ENCODE peak calls at places on chromosomes 5 and 9, in eight cellular contexts. T is left cardiac atrium, U is Ammon's horn, F is Caki2, M is GDM1, O is ascending aorta, L is lower lobe of right lung, E is NCI-H526. N is an unnamed sample.

GRCh38 chr5:115494570-115495289 is 49.8 kb downstream of the FEM1C start:
- DNase-seq in T (no peak), U (no peak), F (no peak), M (no peak), O (no peak), L (no peak), E (no peak), N (no peak)

GRCh38 chr9:32939576-32939975 is 61.9 kb downstream of the APTX start:
- DNase-seq in T (no peak), U (no peak), F (no peak), M (no peak), O (no peak), L (no peak), E (no peak), N (no peak)

GRCh38 chr5:142922223-142922952 is 152.2 kb downstream of the ARHGAP26 start:
- DNase-seq in T (no peak), U (peak), F (peak), M (no peak), O (no peak), L (no peak), E (peak), N (no peak)

GRCh38 chr5:155631116-155631515 is 617.6 kb downstream of the KIF4B start:
- DNase-seq in T (no peak), U (no peak), F (peak), M (no peak), O (no peak), L (no peak), E (no peak), N (no peak)

GRCh38 chr9:94720846-94721549 is 5.5 kb upstream of the AOPEP start:
- DNase-seq in T (no peak), U (peak), F (no peak), M (no peak), O (no peak), L (no peak), E (no peak), N (no peak)

GRCh38 chr5:31361234-31361633 is 167.7 kb downstream of the CDH6 start:
- DNase-seq in T (no peak), U (no peak), F (peak), M (no peak), O (no peak), L (no peak), E (no peak), N (no peak)

GRCh38 chr9:126488310-126488709 is 125.4 kb upstream of the LMX1B start:
- DNase-seq in T (no peak), U (no peak), F (no peak), M (no peak), O (no peak), L (no peak), E (no peak), N (no peak)

GRCh38 chr5:27472000-27472763 is 433.8 kb upstream of the CDH9 start:
- DNase-seq in T (no peak), U (no peak), F (peak), M (peak), O (no peak), L (no peak), E (peak), N (no peak)

GRCh38 chr5:54889826-54890225 is 95.6 kb downstream of the ESM1 start:
- DNase-seq in T (no peak), U (no peak), F (peak), M (no peak), O (no peak), L (no peak), E (no peak), N (no peak)

GRCh38 chr9:642014-642413 is 199.5 kb upstream of the DMRT1 start:
- DNase-seq in T (no peak), U (no peak), F (no peak), M (peak), O (no peak), L (no peak), E (no peak), N (no peak)

GRCh38 chr5:169637085-169637855 is at the start of gene DOCK2:
- DNase-seq in T (peak), U (peak), F (no peak), M (peak), O (peak), L (peak), E (no peak), N (peak)

GRCh38 chr5:92553326-92553725 is 1027.7 kb downstream of the NR2F1-AS1 start:
- DNase-seq in T (no peak), U (no peak), F (no peak), M (no peak), O (no peak), L (no peak), E (no peak), N (no peak)

GRCh38 chr9:119868694-119869093 is 499.5 kb upstream of the BRINP1 start:
- DNase-seq in T (no peak), U (no peak), F (no peak), M (no peak), O (no peak), L (peak), E (no peak), N (no peak)

GRCh38 chr5:106759581-106759980 is 911.2 kb downstream of the EFNA5 start:
- DNase-seq in T (no peak), U (no peak), F (no peak), M (peak), O (no peak), L (peak), E (no peak), N (no peak)

GRCh38 chr9:109474170-109474569 is 23.9 kb downstream of the PTPN3 start:
- DNase-seq in T (no peak), U (no peak), F (peak), M (no peak), O (no peak), L (no peak), E (no peak), N (no peak)

GRCh38 chr9:136482046-136482792 is 621 bp downstream of the SEC16A start:
- DNase-seq in T (no peak), U (no peak), F (peak), M (no peak), O (no peak), L (no peak), E (no peak), N (peak)

GRCh38 chr9:69260161-69260560 is 64.9 kb upstream of the ENTREP1 start:
- DNase-seq in T (no peak), U (no peak), F (no peak), M (no peak), O (no peak), L (no peak), E (no peak), N (no peak)

GRCh38 chr9:80928697-80929096 is 760.6 kb downstream of the TLE1 start:
- DNase-seq in T (no peak), U (no peak), F (no peak), M (no peak), O (no peak), L (no peak), E (no peak), N (no peak)

GRCh38 chr5:78221467-78221866 is 73.0 kb downstream of the AP3B1 start:
- DNase-seq in T (no peak), U (no peak), F (no peak), M (no peak), O (no peak), L (no peak), E (no peak), N (no peak)

GRCh38 chr9:33446507-33447403 is 638 bp downstream of the AQP3 start:
- DNase-seq in T (peak), U (no peak), F (peak), M (no peak), O (peak), L (peak), E (no peak), N (peak)

GRCh38 chr9:136093331-136093986 is 1.6 kb downstream of the NACC2 start:
- DNase-seq in T (peak), U (no peak), F (peak), M (no peak), O (no peak), L (no peak), E (no peak), N (no peak)

GRCh38 chr9:93826905-93827544 is 128.1 kb downstream of the BARX1 start:
- DNase-seq in T (no peak), U (no peak), F (no peak), M (no peak), O (no peak), L (no peak), E (peak), N (no peak)

GRCh38 chr9:93828331-93829097 is 126.6 kb downstream of the BARX1 start:
- DNase-seq in T (no peak), U (no peak), F (no peak), M (no peak), O (no peak), L (no peak), E (no peak), N (no peak)

GRCh38 chr9:87863882-87864465 is 18.7 kb upstream of the SPATA31E1 start:
- DNase-seq in T (no peak), U (no peak), F (no peak), M (no peak), O (no peak), L (no peak), E (no peak), N (no peak)

GRCh38 chr5:61018102-61018501 is 73.1 kb downstream of the NDUFAF2 start:
- DNase-seq in T (no peak), U (no peak), F (no peak), M (no peak), O (no peak), L (no peak), E (no peak), N (no peak)

GRCh38 chr5:9831823-9832222 is 201.7 kb upstream of the TAS2R1 start:
- DNase-seq in T (no peak), U (no peak), F (no peak), M (no peak), O (no peak), L (no peak), E (no peak), N (no peak)

GRCh38 chr9:98129451-98129881 is 10.4 kb upstream of the TRIM14 start:
- DNase-seq in T (no peak), U (peak), F (no peak), M (peak), O (no peak), L (peak), E (no peak), N (no peak)

N was measured in CD4-positive, alpha-beta T cell.